ENCODE peak calls at places on chromosomes 11 and 22, in eight cellular contexts. P, W, B, K, M, C, V and D are unnamed samples.
A peak's percentile ranks its signal among the peaks of the same experiment; 100 is the strongest.

GRCh38 chr11:40445391-40445790 is 1014.1 kb downstream of the LRRC4C start:
- DNase-seq in P (no peak), W (no peak), B (no peak), K (no peak), M (no peak), C (no peak), V (no peak), D (no peak)

GRCh38 chr11:63508009-63508408 is 2.1 kb downstream of the LGALS12 start:
- DNase-seq in P (peak; percentile 77), W (no peak), B (peak; percentile 37), K (no peak), M (no peak), C (peak; percentile 48), V (peak; percentile 54), D (no peak)

GRCh38 chr11:1892558-1892957 is 863 bp upstream of the PRR33 start:
- DNase-seq in P (no peak), W (no peak), B (no peak), K (no peak), M (no peak), C (no peak), V (no peak), D (no peak)

GRCh38 chr11:2724653-2725366 is 25.0 kb upstream of the KCNQ1OT1 start:
- DNase-seq in P (no peak), W (peak; percentile 79), B (no peak), K (no peak), M (no peak), C (no peak), V (no peak), D (no peak)

GRCh38 chr11:2213384-2213842 is 41.8 kb upstream of the TH start:
- DNase-seq in P (no peak), W (peak; percentile 50), B (peak; percentile 30), K (no peak), M (no peak), C (no peak), V (no peak), D (no peak)

GRCh38 chr11:79139900-79140299 is 300.9 kb downstream of the TENM4 start:
- DNase-seq in P (no peak), W (no peak), B (no peak), K (no peak), M (no peak), C (no peak), V (no peak), D (no peak)

GRCh38 chr11:69541501-69542313 is 60.2 kb downstream of the LINC01488 start:
- DNase-seq in P (no peak), W (peak; percentile 47), B (no peak), K (peak; percentile 18), M (no peak), C (no peak), V (no peak), D (no peak)

GRCh38 chr11:119533931-119534694 is 111.1 kb upstream of the THY1 start:
- DNase-seq in P (peak; percentile 83), W (peak; percentile 83), B (peak; percentile 81), K (peak; percentile 74), M (peak; percentile 74), C (peak; percentile 77), V (peak; percentile 36), D (no peak)

GRCh38 chr11:126929186-126930085 is 71.1 kb downstream of the KIRREL3 start:
- DNase-seq in P (no peak), W (no peak), B (no peak), K (no peak), M (no peak), C (no peak), V (no peak), D (no peak)

GRCh38 chr11:112320668-112321067 is 60.0 kb upstream of the PLET1 start:
- DNase-seq in P (peak; percentile 71), W (peak; percentile 88), B (no peak), K (no peak), M (peak; percentile 68), C (no peak), V (no peak), D (no peak)

GRCh38 chr11:3627291-3627690 is 14.5 kb downstream of the ART5 start:
- DNase-seq in P (no peak), W (no peak), B (no peak), K (no peak), M (no peak), C (no peak), V (no peak), D (no peak)

GRCh38 chr11:105665281-105665680 is 55.4 kb downstream of the GRIA4 start:
- DNase-seq in P (no peak), W (no peak), B (no peak), K (no peak), M (no peak), C (no peak), V (no peak), D (no peak)

GRCh38 chr22:46309526-46310085 is 12.9 kb downstream of the GTSE1 start:
- DNase-seq in P (no peak), W (no peak), B (no peak), K (no peak), M (no peak), C (no peak), V (no peak), D (no peak)

GRCh38 chr11:101441747-101442146 is 142.1 kb downstream of the TRPC6 start:
- DNase-seq in P (peak; percentile 88), W (no peak), B (no peak), K (no peak), M (no peak), C (no peak), V (no peak), D (no peak)

GRCh38 chr22:49514656-49515055 is 313.0 kb downstream of the BRD1 start:
- DNase-seq in P (peak; percentile 7), W (no peak), B (no peak), K (peak; percentile 17), M (no peak), C (no peak), V (no peak), D (no peak)

GRCh38 chr11:104968365-104968855 is at the start of gene CASP4:
- DNase-seq in P (no peak), W (no peak), B (peak; percentile 1), K (no peak), M (peak; percentile 16), C (no peak), V (no peak), D (no peak)

GRCh38 chr11:65116370-65117205 is 913 bp downstream of the ZNHIT2 start:
- DNase-seq in P (peak; percentile 42), W (peak; percentile 70), B (peak; percentile 58), K (peak; percentile 66), M (no peak), C (no peak), V (no peak), D (no peak)
- TF ChIP-seq EP300 in P (no peak), W (no peak), B (no peak), K (no peak), M (no peak), C (no peak), V (no peak), D (no peak)

DNA sequence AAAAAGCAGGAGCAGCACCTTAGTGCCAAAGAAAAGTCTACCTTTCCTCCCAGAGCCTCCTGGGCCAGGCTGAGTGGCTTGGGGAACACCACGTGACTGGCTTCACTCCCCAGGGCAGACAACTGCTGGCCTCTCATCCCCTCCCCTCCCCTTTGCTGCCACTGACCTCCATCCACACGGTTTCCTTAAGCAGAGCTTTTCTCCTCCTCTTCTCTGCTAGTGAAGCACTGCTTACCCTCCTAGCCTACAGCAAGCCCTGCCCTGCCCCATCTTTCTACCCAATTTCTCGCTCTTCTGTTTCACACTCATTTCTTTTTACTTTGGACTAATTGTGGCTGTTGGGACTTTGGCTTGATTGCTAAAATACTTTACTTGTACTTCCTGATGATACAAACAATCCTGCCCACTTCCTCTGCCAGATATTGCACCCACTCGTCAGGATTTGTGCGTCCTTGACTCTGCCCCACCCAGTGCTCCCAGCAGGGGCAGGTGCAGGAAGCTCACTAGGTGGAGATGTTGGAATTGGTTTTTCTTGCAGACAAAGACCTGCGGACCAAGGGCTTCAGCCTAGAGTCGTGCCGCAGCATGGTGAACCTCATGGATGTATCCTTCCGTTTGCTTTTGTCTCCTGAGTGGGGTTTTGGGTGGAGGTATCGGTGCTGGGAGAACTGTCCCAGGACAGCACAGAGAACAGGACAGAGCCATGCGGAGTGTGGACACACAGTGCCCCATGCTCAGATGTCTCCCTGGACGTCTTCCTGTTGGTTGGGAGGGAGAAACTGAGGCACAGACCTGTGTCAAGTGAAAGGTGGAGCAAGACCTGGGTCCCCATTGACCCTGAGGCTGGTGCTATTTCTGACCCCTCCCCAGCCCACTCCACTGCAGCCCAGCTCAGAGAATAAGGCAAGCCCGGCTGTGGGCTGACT is 27.3 kb downstream of the CAPN1 start:
- DNase-seq in P (peak; percentile 15), W (peak; percentile 40), B (no peak), K (no peak), M (peak; percentile 52), C (no peak), V (no peak), D (no peak)
- H3K27ac ChIP-seq in P (no peak overlapping the region), W (no peak overlapping the region), B (no peak overlapping the region), K (no peak overlapping the region), M (peak overlapping the region; percentile 61), C (no peak overlapping the region), V (no peak overlapping the region), D (no peak overlapping the region)

GRCh38 chr11:117901601-117902000 is 25.1 kb upstream of the FXYD6 start:
- DNase-seq in P (no peak), W (peak; percentile 48), B (no peak), K (no peak), M (no peak), C (no peak), V (no peak), D (no peak)

GRCh38 chr11:117900720-117901440 is 24.4 kb upstream of the FXYD6 start:
- DNase-seq in P (no peak), W (peak; percentile 60), B (no peak), K (no peak), M (no peak), C (no peak), V (no peak), D (no peak)

GRCh38 chr11:117902001-117902855 is 25.8 kb upstream of the FXYD6 start:
- DNase-seq in P (no peak), W (peak; percentile 58), B (no peak), K (no peak), M (no peak), C (no peak), V (no peak), D (no peak)

GRCh38 chr11:117898059-117898458 is 21.6 kb upstream of the FXYD6 start:
- DNase-seq in P (no peak), W (peak; percentile 34), B (no peak), K (no peak), M (no peak), C (no peak), V (no peak), D (no peak)

DNA sequence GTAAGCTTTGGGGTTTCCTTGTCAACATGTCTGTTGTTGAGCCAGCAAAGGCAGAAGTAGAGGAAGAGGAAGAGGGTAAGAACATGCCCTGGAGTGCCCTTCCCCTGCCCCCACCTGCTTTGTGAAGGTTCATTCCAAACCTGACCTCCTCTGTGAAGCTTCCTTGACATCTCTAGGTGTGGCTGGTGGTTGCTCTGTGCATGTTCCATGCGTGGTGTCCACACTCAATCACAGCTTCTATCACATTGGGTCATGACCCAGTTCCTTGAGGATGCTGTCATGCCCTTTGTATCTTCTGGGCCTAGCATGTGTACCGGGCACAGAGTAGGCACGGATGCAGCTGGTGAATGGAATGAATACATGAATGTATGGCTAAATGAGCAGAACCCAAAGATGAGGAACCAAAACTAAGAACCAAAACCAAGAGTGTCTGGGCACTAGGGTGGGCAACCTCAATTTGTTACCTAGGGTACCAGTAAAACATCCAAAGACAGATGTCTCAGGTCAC is 23.7 kb upstream of the FXYD6 start:
- DNase-seq in P (no peak), W (peak; percentile 26), B (no peak), K (no peak), M (no peak), C (no peak), V (no peak), D (no peak)
- TF ChIP-seq POLR2AphosphoS5 in P (no peak), W (no peak), B (no peak), K (no peak), M (no peak), C (no peak), V (no peak), D (no peak)

GRCh38 chr11:17932472-17932871 is 80.4 kb downstream of the SERGEF start:
- DNase-seq in P (no peak), W (no peak), B (no peak), K (no peak), M (no peak), C (peak; percentile 33), V (no peak), D (no peak)
- TF ChIP-seq EP300 in P (no peak), W (no peak), B (no peak), K (no peak), M (no peak), C (no peak), V (no peak), D (no peak)